ENCODE peak calls at places on chromosomes 12 and 14, in six cellular contexts. A, H, C, L, F and E are unnamed samples.
A peak's percentile ranks its signal among the peaks of the same experiment; 100 is the strongest.

GRCh38 chr14:76708028-76708427 is 53.2 kb upstream of the VASH1 start:
- DNase-seq in F (no peak), A (no peak), L (no peak), H (no peak), C (peak; percentile 33), E (no peak)

GRCh38 chr14:54278087-54278486 is 118.7 kb upstream of the CDKN3 start:
- DNase-seq in H (no peak), A (no peak), F (no peak), C (no peak), L (no peak), E (no peak)

GRCh38 chr12:59191372-59191771 is 271.1 kb upstream of the LRIG3 start:
- DNase-seq in A (no peak), F (no peak), H (no peak), L (no peak), C (no peak), E (no peak)

GRCh38 chr14:76768201-76768656 is 7.0 kb downstream of the VASH1 start:
- DNase-seq in H (peak; percentile 84), F (peak; percentile 84), C (no peak), A (no peak), L (no peak), E (no peak)

GRCh38 chr14:79809849-79810612 is 401.3 kb downstream of the DIO2 start:
- DNase-seq in C (peak; percentile 35), H (no peak), L (no peak), A (no peak), F (peak; percentile 27), E (no peak)

GRCh38 chr14:70993931-70994330 is 86.7 kb downstream of the PCNX1 start:
- DNase-seq in F (no peak), L (no peak), C (no peak), H (no peak), A (no peak), E (no peak)

GRCh38 chr12:257521-258321 is 4.9 kb downstream of the SLC6A13 start:
- DNase-seq in L (no peak), C (no peak), A (no peak), H (no peak), F (no peak), E (no peak)

GRCh38 chr14:92637228-92637627 is 111.2 kb downstream of the LGMN start:
- DNase-seq in L (no peak), A (no peak), F (peak; percentile 31), C (no peak), H (no peak), E (no peak)

GRCh38 chr14:99324291-99324690 is 52.3 kb upstream of the BCL11B start:
- DNase-seq in H (no peak), L (no peak), F (no peak), C (no peak), A (no peak), E (no peak)

GRCh38 chr14:60616326-60617044 is 32.8 kb downstream of the SIX1 start:
- DNase-seq in C (no peak), H (no peak), L (no peak), A (no peak), F (peak; percentile 56), E (no peak)

GRCh38 chr12:25775968-25776367 is 182.5 kb upstream of the RASSF8 start:
- DNase-seq in L (no peak), F (no peak), A (no peak), C (peak; percentile 81), H (no peak), E (no peak)

GRCh38 chr12:90333384-90333783 is 621.6 kb downstream of the CCER1 start:
- DNase-seq in L (no peak), F (no peak), H (no peak), A (no peak), C (no peak), E (no peak)

GRCh38 chr12:124478985-124479645 is 88.3 kb downstream of the NCOR2 start:
- DNase-seq in A (no peak), C (no peak), L (no peak), H (no peak), F (no peak), E (no peak)

GRCh38 chr12:100820314-100820713 is 25.7 kb downstream of the ANO4 start:
- DNase-seq in L (no peak), A (peak; percentile 52), C (no peak), H (no peak), F (no peak), E (no peak)

GRCh38 chr14:67241416-67242362 is at the start of gene PALS1:
- DNase-seq in C (peak; percentile 87), F (peak; percentile 70), A (peak; percentile 84), L (peak; percentile 80), H (no peak), E (peak; percentile 26)

GRCh38 chr12:26173153-26173552 is 22.2 kb upstream of the SSPN start:
- DNase-seq in F (no peak), A (no peak), C (no peak), H (no peak), L (no peak), E (no peak)

GRCh38 chr14:74945852-74946658 is 9.3 kb downstream of the PGF start:
- DNase-seq in C (peak; percentile 67), F (peak; percentile 90), L (peak; percentile 88), H (peak; percentile 72), A (peak; percentile 22), E (no peak)

DNA sequence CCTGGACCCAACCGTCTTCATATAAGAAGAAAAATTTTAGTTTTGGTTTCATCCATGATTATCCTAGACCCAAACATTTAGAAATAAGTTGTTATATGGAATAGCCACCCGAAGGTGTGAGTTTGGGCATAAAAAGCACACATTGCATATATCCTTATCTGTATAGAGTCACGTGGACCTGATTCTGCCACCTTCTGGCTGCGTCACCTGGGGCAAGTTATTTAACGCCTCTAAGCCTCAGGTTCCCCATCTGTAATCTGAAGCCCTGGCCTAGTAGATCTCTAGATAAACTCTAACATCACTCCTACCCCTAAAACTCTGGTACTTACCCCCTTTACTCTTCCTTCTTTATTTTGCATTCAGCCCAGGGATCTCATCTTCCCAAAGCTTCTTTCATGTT is 14.3 kb upstream of the KRT5 start:
- DNase-seq in F (peak; percentile 32), H (no peak), L (no peak), A (no peak), C (no peak), E (no peak)
- TF ChIP-seq CTCF in F (peak; percentile 61), H (no peak), L (no peak), A (no peak), C (no peak), E (no peak)

GRCh38 chr12:109056891-109057290 is 4.5 kb downstream of the USP30 start:
- DNase-seq in F (no peak), L (no peak), C (no peak), H (no peak), A (no peak), E (no peak)

GRCh38 chr12:109052097-109052414 is 320 bp upstream of the USP30 start:
- DNase-seq in A (no peak), H (no peak), L (no peak), C (no peak), F (no peak), E (no peak)

GRCh38 chr12:109053382-109054123 is 1.2 kb downstream of the USP30 start:
- DNase-seq in F (no peak), C (peak; percentile 5), L (no peak), H (no peak), A (no peak), E (peak; percentile 34)

GRCh38 chr12:109052415-109053323 is at the start of gene USP30:
- DNase-seq in C (peak; percentile 84), F (peak; percentile 93), A (peak; percentile 77), L (peak; percentile 93), H (peak; percentile 89), E (peak; percentile 68)

DNA sequence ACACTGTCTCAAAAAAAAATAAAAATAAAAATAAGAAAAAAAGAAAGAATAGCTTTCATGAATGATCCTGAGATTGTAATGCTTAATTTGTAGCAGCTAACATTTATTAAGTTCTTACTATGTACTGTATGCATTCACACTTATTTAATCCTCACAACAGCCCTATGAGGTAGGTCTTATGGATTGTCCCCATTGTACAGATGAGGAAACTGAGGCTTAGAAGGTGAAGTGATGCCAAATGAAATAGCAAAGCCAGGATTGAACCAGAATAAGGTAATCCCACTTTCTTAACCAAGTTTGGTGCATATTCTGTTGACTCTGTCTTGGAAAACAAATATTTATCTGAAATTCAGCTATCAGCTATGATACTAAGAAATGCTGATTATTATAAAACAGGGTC is 2.1 kb downstream of the USP30 start:
- DNase-seq in F (no peak), L (no peak), C (no peak), H (no peak), A (no peak), E (no peak)
- H3K4me3 ChIP-seq in F (no peak overlapping the region), L (no peak overlapping the region), C (no peak overlapping the region), H (no peak overlapping the region), A (no peak overlapping the region), E (peak overlapping the region; percentile 74)

DNA sequence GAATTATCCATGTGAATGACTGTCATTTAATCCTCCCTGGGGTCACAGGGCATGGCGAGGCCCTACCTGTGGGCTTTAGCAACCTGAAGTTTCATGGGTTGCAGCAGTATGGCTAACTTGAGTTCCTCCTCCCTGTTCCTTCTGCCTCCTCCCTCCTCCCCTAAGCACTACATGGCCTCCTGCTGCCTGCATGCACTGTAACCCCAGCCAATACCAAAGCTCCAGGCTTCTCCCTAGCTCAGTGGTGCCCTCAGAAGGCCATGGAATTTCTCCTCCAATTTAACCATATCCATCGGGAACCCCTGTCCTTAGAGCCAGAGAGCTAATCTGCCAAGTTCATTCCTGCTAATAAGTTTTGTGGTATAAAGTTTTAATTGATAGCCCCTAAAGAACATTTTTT is 95.1 kb downstream of the NT5DC3 start:
- DNase-seq in A (no peak), C (no peak), H (no peak), F (peak; percentile 77), L (no peak), E (no peak)
- TF ChIP-seq CTCF in A (no peak), C (no peak), H (no peak), F (peak; percentile 70), L (no peak), E (no peak)

DNA sequence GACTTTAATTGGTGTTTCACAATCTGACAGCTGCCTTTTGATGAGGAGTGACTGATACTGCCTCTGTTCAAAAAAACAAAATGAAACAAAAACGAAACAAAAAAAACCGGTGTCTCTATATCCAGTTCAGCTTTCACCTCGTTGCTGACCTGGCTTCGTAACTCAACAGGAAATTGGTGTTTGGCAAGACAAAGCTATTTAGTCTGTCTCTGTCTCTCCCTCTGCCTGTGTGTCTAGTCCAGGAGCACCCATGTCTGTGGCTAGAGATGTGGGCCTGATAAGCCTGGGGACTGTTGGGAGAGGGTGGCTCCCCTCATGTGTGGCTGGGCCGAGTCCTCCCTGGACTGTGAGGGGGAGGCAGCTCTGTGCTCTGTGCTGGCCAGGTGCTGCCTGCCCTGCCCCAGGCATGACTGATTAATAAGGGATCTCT is 11.3 kb downstream of the CACNA1C start:
- DNase-seq in C (peak; percentile 49), L (no peak), H (no peak), F (no peak), A (peak; percentile 84), E (peak; percentile 27)
- H3K4me3 ChIP-seq in C (no peak overlapping the region), L (no peak overlapping the region), H (peak overlapping the region; percentile 22), F (no peak overlapping the region), A (no peak overlapping the region), E (no peak overlapping the region)

GRCh38 chr14:23435540-23436326 is at the start of gene MYH7:
- DNase-seq in H (no peak), C (no peak), A (no peak), L (peak; percentile 46), F (no peak), E (no peak)
- TF ChIP-seq CTCF in H (no peak), C (no peak), A (no peak), L (no peak), F (no peak), E (no peak)

GRCh38 chr12:42587564-42588307 is 1.8 kb downstream of the PRICKLE1 start:
- DNase-seq in C (no peak), A (no peak), H (no peak), L (no peak), F (no peak), E (no peak)
- H3K4me3 ChIP-seq in C (peak overlapping the region; percentile 86), A (peak overlapping the region; percentile 84), H (peak overlapping the region; percentile 82), L (peak overlapping the region; percentile 94), F (peak overlapping the region; percentile 85), E (no peak overlapping the region)

GRCh38 chr12:130333341-130333740 is 4.3 kb upstream of the PIWIL1 start:
- DNase-seq in L (no peak), H (no peak), A (no peak), F (no peak), C (no peak), E (no peak)
- TF ChIP-seq CTCF in L (no peak), H (no peak), A (no peak), F (no peak), C (no peak), E (no peak)